ENCODE peak calls at places on chromosomes 2 and 18, in five cellular contexts. T is esophagus squamous epithelium, S is coronary artery, U is Panc1, K is A549. M is an unnamed sample.

GRCh38 chr2:119282139-119282965 is 58.7 kb downstream of the STEAP3 start:
- DNase-seq in T (no peak), S (no peak), K (no peak), U (no peak), M (no peak)

GRCh38 chr2:196233033-196233807 is 61.8 kb upstream of the STK17B start:
- DNase-seq in T (no peak), U (no peak), K (peak; percentile 5), S (no peak), M (peak; percentile 94)

GRCh38 chr2:214902273-214902672 is 92.8 kb upstream of the BARD1 start:
- DNase-seq in U (no peak), T (no peak), S (no peak), K (no peak), M (no peak)

GRCh38 chr18:23487738-23488625 is 15.3 kb upstream of the RMC1 start:
- DNase-seq in S (no peak), K (no peak), T (no peak), U (no peak), M (no peak)

GRCh38 chr2:218399391-218400166 is at the start of gene CTDSP1:
- DNase-seq in T (peak; percentile 84), S (peak; percentile 98), U (no peak), K (peak; percentile 86), M (peak; percentile 91)

GRCh38 chr2:3246928-3247714 is 130.5 kb downstream of the EIPR1 start:
- DNase-seq in K (no peak), U (no peak), S (no peak), T (no peak), M (no peak)

GRCh38 chr18:2050702-2051201 is 520.6 kb downstream of the METTL4 start:
- DNase-seq in S (no peak), U (no peak), T (no peak), K (no peak), M (peak; percentile 2)

GRCh38 chr2:222554511-222554910 is 101.4 kb downstream of the FARSB start:
- DNase-seq in K (no peak), U (no peak), T (no peak), S (no peak), M (no peak)

GRCh38 chr2:166128156-166128505 is 311 bp upstream of the SCN1A start:
- DNase-seq in S (no peak), U (no peak), T (no peak), K (no peak), M (no peak)

GRCh38 chr2:198863655-198864054 is 594.1 kb downstream of the SATB2 start:
- DNase-seq in T (no peak), U (no peak), K (no peak), S (no peak), M (no peak)

GRCh38 chr2:49465157-49465831 is 311.0 kb upstream of the FSHR start:
- DNase-seq in S (no peak), K (no peak), T (no peak), U (no peak), M (no peak)

DNA sequence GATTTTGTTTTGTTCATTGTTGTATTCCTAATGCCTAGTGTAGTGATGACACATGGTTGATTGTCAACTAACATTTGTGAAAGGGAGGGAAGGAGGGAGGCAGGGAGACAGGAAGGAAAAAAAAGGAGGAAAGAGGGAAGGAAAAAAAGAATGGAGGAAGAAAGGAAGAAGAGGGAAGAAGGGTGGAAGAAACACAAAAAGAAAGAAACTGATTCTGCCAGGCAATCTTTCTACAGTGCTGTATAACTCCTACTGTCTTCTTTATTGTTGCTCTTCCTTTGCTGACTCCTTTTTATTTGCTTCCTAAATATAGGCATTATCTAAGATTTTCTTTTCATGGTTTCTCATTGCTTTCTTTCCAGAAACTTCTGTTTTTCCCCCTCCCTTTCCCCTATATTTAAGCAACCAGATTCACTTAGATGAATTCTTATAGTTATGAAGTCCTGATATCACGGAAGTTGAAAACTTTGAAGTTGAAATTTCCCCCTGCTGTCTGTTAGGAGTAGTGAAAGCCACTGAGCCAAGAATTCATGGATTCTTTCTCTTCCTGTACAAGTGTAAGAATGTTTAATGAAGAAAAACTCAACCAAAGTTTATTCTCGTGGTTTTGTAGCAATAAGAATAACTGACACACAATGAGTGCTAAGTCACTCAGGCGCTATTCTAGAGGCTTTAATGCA is 305.1 kb upstream of the FSHR start:
- DNase-seq in T (no peak), U (no peak), K (no peak), S (no peak), M (no peak)
- H3K4me3 ChIP-seq in T (no peak overlapping the region), U (no peak overlapping the region), K (no peak overlapping the region), S (no peak overlapping the region), M (no peak overlapping the region)

GRCh38 chr18:37395631-37396030 is 170.0 kb downstream of the CELF4 start:
- DNase-seq in K (no peak), T (no peak), S (no peak), U (no peak), M (no peak)
- TF ChIP-seq CTCF in K (no peak), T (no peak), S (no peak), U (no peak), M (no peak)

GRCh38 chr2:200377774-200378336 is 71.4 kb downstream of the SPATS2L start:
- DNase-seq in U (no peak), K (no peak), T (no peak), S (no peak), M (no peak)
- H3K4me3 ChIP-seq in U (peak overlapping the region; percentile 65), K (no peak overlapping the region), T (no peak overlapping the region), S (peak overlapping the region; percentile 46), M (no peak overlapping the region)

DNA sequence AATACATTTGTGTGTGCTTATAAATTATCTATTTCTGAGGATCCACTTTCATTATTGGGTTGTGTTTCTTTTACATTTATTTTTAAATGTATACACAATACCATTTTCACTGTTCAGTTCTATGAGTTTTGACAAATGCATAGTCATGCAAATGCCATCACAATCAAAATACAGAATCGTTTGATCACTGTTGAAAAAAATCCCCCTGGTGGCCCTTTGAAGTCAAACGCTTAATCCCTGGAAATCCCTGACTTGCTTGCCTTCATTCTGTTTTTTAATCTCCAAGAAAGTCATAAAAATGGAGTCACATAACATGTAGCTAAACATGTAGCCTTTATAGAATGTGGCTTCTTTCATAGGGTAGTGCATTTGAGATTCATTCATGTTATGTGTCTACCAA is 173.3 kb downstream of the GALR1 start:
- DNase-seq in T (no peak), S (no peak), K (no peak), U (no peak), M (no peak)
- TF ChIP-seq CTCF in T (no peak), S (no peak), K (no peak), U (peak; percentile 42), M (no peak)

GRCh38 chr2:97901862-97902261 is 93.9 kb downstream of the TMEM131 start:
- DNase-seq in T (no peak), U (no peak), K (no peak), S (no peak), M (no peak)
- H3K4me3 ChIP-seq in T (no peak overlapping the region), U (no peak overlapping the region), K (no peak overlapping the region), S (no peak overlapping the region), M (no peak overlapping the region)

GRCh38 chr2:109320195-109320935 is 191.4 kb downstream of the SH3RF3 start:
- DNase-seq in U (no peak), S (no peak), T (no peak), K (no peak), M (no peak)

GRCh38 chr2:109317471-109318090 is 188.6 kb downstream of the SH3RF3 start:
- DNase-seq in U (no peak), K (no peak), S (no peak), T (no peak), M (no peak)

GRCh38 chr2:109316091-109316490 is 187.1 kb downstream of the SH3RF3 start:
- DNase-seq in S (no peak), T (no peak), K (no peak), U (no peak), M (no peak)

GRCh38 chr2:109318949-109319342 is 189.9 kb downstream of the SH3RF3 start:
- DNase-seq in K (no peak), S (no peak), U (no peak), T (no peak), M (no peak)

DNA sequence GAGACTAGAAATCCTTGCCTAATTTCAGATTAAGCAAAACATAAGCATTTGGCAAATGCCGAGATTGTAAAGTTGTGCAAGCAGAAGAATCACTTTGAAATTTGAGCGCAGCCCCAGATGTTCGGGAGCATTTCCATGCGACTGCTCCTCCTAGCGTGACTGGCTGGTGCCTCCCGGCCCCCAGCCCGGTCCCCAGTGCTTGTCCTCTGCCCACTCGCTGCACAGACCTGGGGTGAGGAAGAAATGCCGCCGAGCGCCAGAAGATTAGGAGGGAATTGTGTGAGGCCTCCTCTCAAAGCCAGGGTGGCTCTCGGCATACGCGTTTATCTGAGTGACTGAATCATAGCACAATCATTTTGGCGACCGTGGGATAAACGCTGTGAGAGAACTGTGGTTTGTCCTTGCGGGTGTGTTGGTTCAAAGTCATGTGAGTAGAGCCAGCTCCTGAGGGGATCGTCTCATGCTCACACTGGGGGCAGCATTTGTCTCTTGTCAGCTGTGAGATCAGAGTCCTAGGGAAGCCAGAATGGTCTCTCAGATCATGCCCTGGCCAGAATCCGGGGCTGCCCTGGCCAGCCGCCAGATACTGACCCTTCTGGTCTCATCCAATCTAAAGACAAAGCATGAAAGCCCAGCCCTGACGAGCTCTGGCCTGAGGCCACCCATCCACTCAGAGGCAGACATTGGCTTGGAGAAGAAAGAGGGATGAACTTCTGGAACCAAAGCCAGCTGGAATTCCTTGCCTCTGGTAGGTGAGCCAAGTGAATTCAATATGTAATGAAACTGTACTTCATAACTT is 189.3 kb downstream of the SH3RF3 start:
- DNase-seq in T (peak; percentile 14), K (no peak), U (no peak), S (peak; percentile 90), M (no peak)
- TF ChIP-seq CTCF in T (peak; percentile 12), K (no peak), U (no peak), S (no peak), M (no peak)